ENCODE peak calls at places on chromosomes 2 and 18, in ten cellular contexts. L is heart right ventricle, N is fibroblast of lung, S is suprapubic skin, B is tibial artery, U is mucosa of descending colon, M is right lobe of liver, A is upper lobe of right lung, O is body of pancreas, Y is GM23248. E is an unnamed sample.
A peak's percentile ranks its signal among the peaks of the same experiment; 100 is the strongest.

GRCh38 chr2:149645391-149645790 is 57.8 kb upstream of the MMADHC start:
- DNase-seq in N (peak; percentile 51), U (no peak), B (no peak), Y (peak; percentile 52), S (no peak), L (no peak), M (no peak), A (no peak), O (no peak), E (no peak)

GRCh38 chr18:7980661-7981060 is 413.5 kb downstream of the PTPRM start:
- DNase-seq in N (no peak), O (no peak), A (no peak), Y (no peak), M (no peak), B (no peak), S (no peak), U (no peak), L (no peak), E (no peak)

GRCh38 chr2:232365621-232366321 is 12.8 kb upstream of the ALPP start:
- DNase-seq in S (peak; percentile 66), L (no peak), B (peak; percentile 57), A (no peak), N (no peak), Y (peak; percentile 60), U (peak; percentile 35), O (peak; percentile 31), M (no peak), E (no peak)

GRCh38 chr2:206113148-206113547 is 27.2 kb upstream of the INO80D start:
- DNase-seq in B (no peak), Y (peak; percentile 49), O (no peak), N (peak; percentile 14), S (no peak), M (no peak), A (no peak), U (no peak), L (no peak), E (no peak)

GRCh38 chr2:26017464-26018183 is 16.3 kb upstream of the RAB10 start:
- DNase-seq in N (no peak), U (no peak), Y (peak; percentile 26), L (no peak), M (no peak), A (peak; percentile 2), B (peak; percentile 45), S (no peak), O (no peak), E (no peak)

GRCh38 chr2:240433973-240434727 is 1.3 kb upstream of the GPC1 start:
- DNase-seq in Y (peak; percentile 98), U (no peak), M (peak; percentile 22), B (peak; percentile 87), A (peak; percentile 67), O (peak; percentile 18), S (peak; percentile 79), N (peak; percentile 95), L (peak; percentile 22), E (peak; percentile 54)

GRCh38 chr2:74286725-74287124 is 56.5 kb downstream of the SLC4A5 start:
- DNase-seq in S (no peak), O (no peak), A (no peak), M (no peak), N (no peak), Y (peak; percentile 65), B (no peak), U (no peak), L (no peak), E (no peak)

GRCh38 chr2:234203135-234203984 is 152.9 kb downstream of the SPP2 start:
- DNase-seq in N (peak; percentile 93), Y (peak; percentile 97), O (no peak), A (no peak), U (peak; percentile 7), B (no peak), M (no peak), S (no peak), L (no peak), E (no peak)

GRCh38 chr2:200396726-200397348 is 90.3 kb downstream of the SPATS2L start:
- DNase-seq in N (peak; percentile 69), B (no peak), O (no peak), S (no peak), A (no peak), M (no peak), U (no peak), L (no peak), Y (peak; percentile 57), E (no peak)

GRCh38 chr18:79956276-79956675 is 4.8 kb upstream of the SLC66A2 start:
- DNase-seq in M (no peak), U (no peak), N (no peak), B (no peak), A (no peak), S (peak; percentile 49), O (no peak), Y (no peak), L (no peak), E (no peak)

GRCh38 chr2:160906878-160907277 is 253.3 kb upstream of the TANK start:
- DNase-seq in B (no peak), M (no peak), Y (no peak), L (no peak), A (no peak), N (no peak), S (no peak), U (no peak), O (no peak), E (no peak)

GRCh38 chr18:58845913-58846312 is 18.8 kb upstream of the ZNF532 start:
- DNase-seq in B (no peak), U (no peak), Y (no peak), O (no peak), S (no peak), M (no peak), L (no peak), A (no peak), N (no peak), E (no peak)

GRCh38 chr2:241908686-241909420 is 39.3 kb downstream of the RTP5 start:
- DNase-seq in Y (no peak), M (no peak), U (no peak), S (no peak), B (no peak), L (no peak), O (no peak), N (no peak), A (peak; percentile 46), E (no peak)

GRCh38 chr2:178069551-178069950 is 3.0 kb downstream of the PDE11A start:
- DNase-seq in A (no peak), S (no peak), Y (no peak), B (no peak), N (no peak), O (no peak), L (no peak), U (no peak), M (no peak), E (no peak)

DNA sequence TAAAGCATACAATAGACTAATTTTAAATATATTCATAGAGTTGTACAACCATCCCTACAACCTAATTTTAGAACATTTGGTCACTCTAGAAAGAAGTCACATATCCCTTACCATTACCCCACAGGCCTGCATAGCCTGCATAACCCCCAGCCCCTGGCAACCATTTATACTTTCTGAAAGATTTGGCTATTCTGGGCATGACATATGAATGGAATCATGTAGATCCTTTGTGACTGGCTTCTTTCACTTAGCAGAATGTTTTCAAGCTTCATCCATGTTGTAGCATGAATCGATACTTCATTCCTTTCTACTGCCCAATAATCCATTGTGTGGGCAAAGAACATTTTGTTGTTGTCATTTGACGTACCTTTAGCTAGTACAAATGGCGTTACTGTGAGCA is 151.5 kb downstream of the WDSUB1 start:
- DNase-seq in A (no peak), S (no peak), Y (no peak), M (no peak), N (no peak), B (no peak), U (no peak), O (no peak), L (no peak), E (no peak)
- H3K4me3 ChIP-seq in A (no peak overlapping the region), S (no peak overlapping the region), Y (no peak overlapping the region), M (no peak overlapping the region), N (no peak overlapping the region), B (no peak overlapping the region), U (no peak overlapping the region), O (no peak overlapping the region), L (no peak overlapping the region), E (no peak overlapping the region)

DNA sequence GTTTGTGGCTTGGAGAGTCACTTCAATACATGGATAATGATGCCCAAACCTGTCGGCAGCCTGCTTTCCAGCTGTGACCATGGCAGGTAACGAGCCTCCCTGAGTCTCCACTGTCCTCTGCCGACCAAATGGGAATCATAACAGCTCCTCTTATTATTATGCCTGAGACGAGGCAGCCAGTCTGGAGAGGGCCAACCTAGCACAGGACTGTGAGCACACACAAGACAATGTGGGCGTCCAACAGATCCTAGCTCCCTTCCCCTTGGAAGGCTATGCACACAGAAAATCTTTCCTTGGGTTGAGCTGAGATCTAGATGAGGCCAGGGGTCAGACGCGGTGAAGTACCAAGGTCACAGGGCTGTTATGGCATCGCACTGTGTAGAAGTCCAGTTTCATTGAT is 890 bp upstream of the SLC4A3 start:
- DNase-seq in Y (no peak), B (no peak), A (no peak), U (no peak), S (no peak), O (no peak), M (no peak), N (no peak), L (no peak), E (no peak)
- H3K4me3 ChIP-seq in Y (no peak overlapping the region), B (no peak overlapping the region), A (no peak overlapping the region), U (no peak overlapping the region), S (no peak overlapping the region), O (no peak overlapping the region), M (no peak overlapping the region), N (no peak overlapping the region), L (peak overlapping the region; percentile 58), E (no peak overlapping the region)

GRCh38 chr2:12717191-12717987 is 653 bp downstream of the TRIB2 start:
- DNase-seq in Y (peak; percentile 84), B (peak; percentile 83), L (peak; percentile 72), S (no peak), A (peak; percentile 84), M (peak; percentile 77), U (peak; percentile 49), O (peak; percentile 68), N (peak; percentile 87), E (peak; percentile 65)

GRCh38 chr2:12714391-12715221 is 2.1 kb upstream of the TRIB2 start:
- DNase-seq in S (no peak), L (no peak), M (no peak), U (no peak), N (peak; percentile 40), A (no peak), B (no peak), O (no peak), Y (peak; percentile 75), E (peak; percentile 69)

GRCh38 chr2:12716250-12717190 is at the start of gene TRIB2:
- DNase-seq in O (peak; percentile 92), N (peak; percentile 91), Y (peak; percentile 90), S (peak; percentile 87), B (peak; percentile 95), U (peak; percentile 79), A (peak; percentile 95), M (peak; percentile 94), L (peak; percentile 94), E (peak; percentile 98)

GRCh38 chr2:12715878-12716249 is 872 bp upstream of the TRIB2 start:
- DNase-seq in L (peak; percentile 81), U (peak; percentile 76), O (peak; percentile 86), B (peak; percentile 86), Y (peak; percentile 78), M (peak; percentile 83), A (peak; percentile 89), S (no peak), N (peak; percentile 85), E (peak; percentile 90)

GRCh38 chr2:12715258-12715865 is 1.4 kb upstream of the TRIB2 start:
- DNase-seq in A (no peak), N (no peak), U (no peak), L (no peak), M (no peak), Y (peak; percentile 16), S (no peak), O (no peak), B (no peak), E (no peak)
- H3K4me3 ChIP-seq in A (peak overlapping the region; percentile 93), N (peak overlapping the region; percentile 97), U (no peak overlapping the region), L (peak overlapping the region; percentile 97), M (no peak overlapping the region), Y (no peak overlapping the region), S (peak overlapping the region; percentile 65), O (no peak overlapping the region), B (peak overlapping the region; percentile 89), E (peak overlapping the region; percentile 85)

GRCh38 chr2:47690132-47690531 is 92.8 kb upstream of the MSH6 start:
- DNase-seq in M (no peak), B (no peak), N (no peak), S (no peak), A (no peak), U (no peak), L (no peak), Y (no peak), O (no peak), E (no peak)
- H3K4me3 ChIP-seq in M (no peak overlapping the region), B (no peak overlapping the region), N (no peak overlapping the region), S (no peak overlapping the region), A (no peak overlapping the region), U (no peak overlapping the region), L (no peak overlapping the region), Y (no peak overlapping the region), O (no peak overlapping the region), E (no peak overlapping the region)

E was measured in right cardiac atrium.